ENCODE peak calls at places on chromosomes 1 and 21, in four cellular contexts. O is SK-N-SH; Q is naive thymus-derived CD4-positive, alpha-beta T cell; F is fibroblast of mammary gland. R is an unnamed sample.

GRCh38 chr1:42010381-42010780 is 91.7 kb upstream of the HIVEP3 start:
- DNase-seq in O (no peak), Q (no peak), F (no peak), R (no peak)

GRCh38 chr21:26925636-26926035 is 41.3 kb downstream of the ADAMTS5 start:
- DNase-seq in O (no peak), Q (no peak), F (no peak), R (no peak)

GRCh38 chr1:27656157-27656893 is 15.7 kb downstream of the IFI6 start:
- DNase-seq in O (no peak), Q (no peak), F (peak; percentile 88), R (peak; percentile 80)

GRCh38 chr1:165068716-165069115 is 287.8 kb downstream of the LMX1A start:
- DNase-seq in O (no peak), Q (no peak), F (peak; percentile 28), R (no peak)

GRCh38 chr1:34795916-34796315 is 3.1 kb downstream of the GJA4 start:
- DNase-seq in O (no peak), Q (no peak), F (no peak), R (no peak)

GRCh38 chr1:12447301-12447700 is 170.7 kb downstream of the DHRS3 start:
- DNase-seq in O (no peak), Q (no peak), F (peak; percentile 75), R (no peak)

GRCh38 chr1:9731561-9731960 is 80.0 kb downstream of the PIK3CD start:
- DNase-seq in O (no peak), Q (no peak), F (no peak), R (no peak)

GRCh38 chr1:199098468-199098867 is 459.6 kb downstream of the PTPRC start:
- DNase-seq in O (no peak), Q (no peak), F (no peak), R (no peak)

GRCh38 chr1:55179177-55179835 is 35.9 kb downstream of the USP24 start:
- DNase-seq in O (no peak), Q (no peak), F (peak; percentile 10), R (no peak)

GRCh38 chr1:178541829-178542553 is 29.1 kb downstream of the TEX35 start:
- DNase-seq in O (peak; percentile 82), Q (no peak), F (no peak), R (peak; percentile 89)

GRCh38 chr1:28507646-28508434 is 2.0 kb downstream of the RCC1 start:
- DNase-seq in O (no peak), Q (no peak), F (peak; percentile 12), R (no peak)

GRCh38 chr1:197595244-197595904 is 179.9 kb downstream of the DENND1B start:
- DNase-seq in O (no peak), Q (no peak), F (no peak), R (no peak)

GRCh38 chr1:12618661-12619395 is 818 bp upstream of the DHRS3 start:
- DNase-seq in O (peak; percentile 43), Q (peak; percentile 49), F (peak; percentile 82), R (peak; percentile 88)

GRCh38 chr1:45552309-45552708 is 1.7 kb downstream of the AKR1A1 start:
- DNase-seq in O (no peak), Q (no peak), F (no peak), R (peak; percentile 7)
- H3K4me3 ChIP-seq in O (no peak overlapping the region), Q (no peak overlapping the region), F (no peak overlapping the region), R (no peak overlapping the region)

GRCh38 chr1:23930861-23931471 is 17.8 kb upstream of the CNR2 start:
- DNase-seq in O (no peak), Q (no peak), F (peak; percentile 75), R (no peak)

GRCh38 chr1:23931481-23931880 is 18.3 kb upstream of the CNR2 start:
- DNase-seq in O (no peak), Q (no peak), F (no peak), R (no peak)

GRCh38 chr1:23928789-23929188 is 15.6 kb upstream of the CNR2 start:
- DNase-seq in O (no peak), Q (no peak), F (no peak), R (no peak)

GRCh38 chr1:23927097-23927496 is 13.9 kb upstream of the CNR2 start:
- DNase-seq in O (no peak), Q (no peak), F (no peak), R (no peak)

GRCh38 chr1:23930270-23930669 is 17.1 kb upstream of the CNR2 start:
- DNase-seq in O (no peak), Q (no peak), F (no peak), R (no peak)
- H3K4me3 ChIP-seq in O (no peak overlapping the region), Q (no peak overlapping the region), F (no peak overlapping the region), R (no peak overlapping the region)

GRCh38 chr1:234644928-234645327 is 35.0 kb upstream of the IRF2BP2 start:
- DNase-seq in O (no peak), Q (no peak), F (no peak), R (no peak)
- H3K4me3 ChIP-seq in O (no peak overlapping the region), Q (no peak overlapping the region), F (no peak overlapping the region), R (no peak overlapping the region)

GRCh38 chr1:230087722-230088115 is 20.7 kb downstream of the GALNT2 start:
- DNase-seq in O (no peak), Q (no peak), F (no peak), R (no peak)
- H3K4me3 ChIP-seq in O (no peak overlapping the region), Q (no peak overlapping the region), F (no peak overlapping the region), R (no peak overlapping the region)

DNA sequence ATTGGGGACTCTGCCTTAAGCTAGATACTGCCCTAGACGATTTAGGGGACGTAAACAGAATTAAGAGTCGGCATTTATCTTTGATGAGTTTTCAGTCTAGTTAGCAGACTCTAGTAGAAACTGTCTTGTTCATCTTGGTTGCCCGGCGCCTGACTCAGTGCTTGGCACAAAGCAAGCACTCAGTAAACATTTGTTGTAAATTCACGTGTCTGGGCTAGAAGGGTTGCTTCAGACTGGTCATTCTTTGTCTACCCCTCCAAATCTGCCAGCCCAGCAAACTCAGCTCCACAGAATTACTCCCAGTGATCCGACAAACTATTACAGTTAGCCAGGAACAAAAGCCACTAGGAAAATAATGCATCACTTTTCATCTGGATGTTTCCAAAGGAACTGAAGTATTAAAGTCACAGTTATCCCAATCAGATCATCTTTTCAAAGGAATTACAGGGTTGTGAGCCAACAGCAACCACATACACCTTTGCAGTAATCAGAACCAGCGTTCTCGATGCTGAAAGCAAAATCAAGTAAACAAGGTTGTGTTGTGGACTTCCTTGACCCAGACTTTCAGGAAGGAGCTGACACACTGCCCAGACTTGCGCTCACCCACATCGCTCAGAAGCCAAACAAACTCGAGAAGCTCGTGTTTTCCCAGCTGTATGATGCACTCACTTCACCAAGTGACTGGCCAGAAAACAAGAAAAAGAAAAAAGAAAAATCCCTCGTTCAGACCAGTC is 66.5 kb upstream of the GADD45A start:
- DNase-seq in O (no peak), Q (no peak), F (peak; percentile 94), R (no peak)
- H3K4me3 ChIP-seq in O (no peak overlapping the region), Q (no peak overlapping the region), F (peak overlapping the region; percentile 32), R (no peak overlapping the region)

DNA sequence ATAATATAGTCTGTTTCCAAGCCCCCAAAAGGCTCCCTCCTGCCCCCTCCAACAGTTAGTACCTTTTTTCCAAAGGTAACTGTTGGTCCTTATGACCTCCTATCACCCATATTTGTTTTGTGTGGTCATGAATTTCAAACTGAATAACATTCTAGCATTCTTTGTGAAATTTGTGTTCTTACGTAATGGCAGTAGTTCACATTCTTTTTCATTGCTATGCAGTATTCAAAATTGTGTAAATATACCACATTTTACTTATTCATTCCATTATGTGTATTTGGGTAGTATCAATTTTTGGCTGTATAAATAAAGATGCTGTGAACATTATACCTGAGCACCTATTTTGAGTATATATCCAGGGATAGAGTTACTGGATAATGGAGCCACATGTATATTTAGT is 13.4 kb downstream of the RNF11 start:
- DNase-seq in O (no peak), Q (no peak), F (no peak), R (no peak)
- H3K4me3 ChIP-seq in O (no peak overlapping the region), Q (no peak overlapping the region), F (no peak overlapping the region), R (no peak overlapping the region)

GRCh38 chr1:208233978-208234377 is 10.2 kb downstream of the PLXNA2 start:
- DNase-seq in O (no peak), Q (no peak), F (no peak), R (no peak)
- H3K4me3 ChIP-seq in O (no peak overlapping the region), Q (no peak overlapping the region), F (no peak overlapping the region), R (no peak overlapping the region)

GRCh38 chr1:151476083-151476482 is 16.8 kb upstream of the POGZ start:
- DNase-seq in O (no peak), Q (no peak), F (no peak), R (no peak)

GRCh38 chr1:151478923-151479322 is 19.6 kb upstream of the POGZ start:
- DNase-seq in O (no peak), Q (no peak), F (no peak), R (no peak)

GRCh38 chr1:151479462-151479861 is 20.2 kb upstream of the POGZ start:
- DNase-seq in O (no peak), Q (no peak), F (no peak), R (no peak)

GRCh38 chr1:151477066-151477465 is 17.8 kb upstream of the POGZ start:
- DNase-seq in O (no peak), Q (no peak), F (no peak), R (no peak)

GRCh38 chr1:151478140-151478812 is 19.0 kb upstream of the POGZ start:
- DNase-seq in O (no peak), Q (no peak), F (no peak), R (no peak)
- H3K4me3 ChIP-seq in O (no peak overlapping the region), Q (no peak overlapping the region), F (no peak overlapping the region), R (no peak overlapping the region)